ENCODE peak calls at places on chromosome 18, in six cellular contexts. B, E, S, A, X and O are unnamed samples.

GRCh38 chr18:49177812-49178211 is 227.0 kb upstream of the SMAD7 start:
- DNase-seq in B (no peak), E (peak), S (no peak), A (no peak), X (peak), O (peak)

GRCh38 chr18:58861353-58861752 is 3.3 kb upstream of the ZNF532 start:
- DNase-seq in B (no peak), E (no peak), S (peak), A (no peak), X (no peak), O (no peak)

GRCh38 chr18:76709659-76710645 is 112.4 kb upstream of the ZNF236 start:
- DNase-seq in B (peak), E (peak), S (peak), A (peak), X (peak), O (peak)

GRCh38 chr18:57698571-57699276 is 77.1 kb upstream of the NARS1 start:
- DNase-seq in B (no peak), E (peak), S (no peak), A (no peak), X (peak), O (no peak)

GRCh38 chr18:69647695-69648094 is 247.0 kb downstream of the DOK6 start:
- DNase-seq in B (no peak), E (no peak), S (no peak), A (no peak), X (no peak), O (no peak)

GRCh38 chr18:45571714-45572113 is 43.6 kb upstream of the SLC14A2 start:
- DNase-seq in B (no peak), E (peak), S (no peak), A (no peak), X (no peak), O (no peak)

GRCh38 chr18:46624127-46624526 is 32.9 kb downstream of the LOXHD1 start:
- DNase-seq in B (no peak), E (no peak), S (no peak), A (no peak), X (no peak), O (no peak)

GRCh38 chr18:25650201-25650941 is 298.4 kb upstream of the ZNF521 start:
- DNase-seq in B (no peak), E (no peak), S (peak), A (peak), X (peak), O (peak)

GRCh38 chr18:5542393-5543035 is 1.3 kb downstream of the EPB41L3 start:
- DNase-seq in B (no peak), E (no peak), S (peak), A (no peak), X (no peak), O (peak)

GRCh38 chr18:50194623-50195532 is at the start of gene MYO5B:
- DNase-seq in B (peak), E (peak), S (peak), A (no peak), X (no peak), O (no peak)

GRCh38 chr18:46338761-46339160 is 234.6 kb downstream of the HAUS1 start:
- DNase-seq in B (no peak), E (no peak), S (peak), A (no peak), X (no peak), O (no peak)

GRCh38 chr18:59197636-59198035 is 22.3 kb upstream of the GRP start:
- DNase-seq in B (no peak), E (no peak), S (no peak), A (no peak), X (no peak), O (no peak)

GRCh38 chr18:79502785-79503184 is 107.1 kb downstream of the NFATC1 start:
- DNase-seq in B (no peak), E (peak), S (no peak), A (no peak), X (peak), O (no peak)

GRCh38 chr18:63040788-63041410 is 278.7 kb downstream of the BCL2 start:
- DNase-seq in B (no peak), E (peak), S (no peak), A (no peak), X (no peak), O (no peak)

GRCh38 chr18:49612515-49613033 is 50.7 kb downstream of the LIPG start:
- DNase-seq in B (no peak), E (peak), S (peak), A (no peak), X (no peak), O (no peak)

GRCh38 chr18:4433762-4434161 is 21.3 kb downstream of the DLGAP1 start:
- DNase-seq in B (no peak), E (no peak), S (no peak), A (peak), X (no peak), O (no peak)

GRCh38 chr18:77103991-77104521 is 28.5 kb downstream of the MBP start:
- DNase-seq in B (no peak), E (no peak), S (no peak), A (peak), X (peak), O (no peak)

GRCh38 chr18:49174478-49174877 is 223.7 kb upstream of the SMAD7 start:
- DNase-seq in B (no peak), E (peak), S (no peak), A (no peak), X (peak), O (no peak)

GRCh38 chr18:21196426-21196825 is 45.6 kb upstream of the GREB1L start:
- DNase-seq in B (no peak), E (no peak), S (no peak), A (no peak), X (no peak), O (no peak)

GRCh38 chr18:62586781-62587487 is 64.1 kb downstream of the ZCCHC2 start:
- DNase-seq in B (no peak), E (no peak), S (no peak), A (no peak), X (no peak), O (no peak)

GRCh38 chr18:44548291-44549221 is 132.1 kb upstream of the SETBP1 start:
- DNase-seq in B (no peak), E (no peak), S (no peak), A (peak), X (peak), O (peak)

GRCh38 chr18:22609642-22610041 is 191.9 kb upstream of the CTAGE1 start:
- DNase-seq in B (peak), E (peak), S (peak), A (peak), X (peak), O (peak)

GRCh38 chr18:27778441-27778840 is 398.5 kb downstream of the CDH2 start:
- DNase-seq in B (no peak), E (peak), S (peak), A (peak), X (peak), O (no peak)

GRCh38 chr18:54805571-54806334 is 22.5 kb upstream of the RAB27B start:
- DNase-seq in B (no peak), E (peak), S (no peak), A (peak), X (peak), O (peak)

GRCh38 chr18:23668731-23669130 is 6.0 kb upstream of the ANKRD29 start:
- DNase-seq in B (peak), E (no peak), S (no peak), A (no peak), X (no peak), O (no peak)

GRCh38 chr18:23669804-23670203 is 7.1 kb upstream of the ANKRD29 start:
- DNase-seq in B (no peak), E (no peak), S (no peak), A (no peak), X (peak), O (no peak)

GRCh38 chr18:23664674-23665073 is 2.0 kb upstream of the ANKRD29 start:
- DNase-seq in B (no peak), E (no peak), S (no peak), A (no peak), X (no peak), O (no peak)

GRCh38 chr18:23669202-23669766 is 6.6 kb upstream of the ANKRD29 start:
- DNase-seq in B (no peak), E (no peak), S (no peak), A (no peak), X (no peak), O (no peak)

DNA sequence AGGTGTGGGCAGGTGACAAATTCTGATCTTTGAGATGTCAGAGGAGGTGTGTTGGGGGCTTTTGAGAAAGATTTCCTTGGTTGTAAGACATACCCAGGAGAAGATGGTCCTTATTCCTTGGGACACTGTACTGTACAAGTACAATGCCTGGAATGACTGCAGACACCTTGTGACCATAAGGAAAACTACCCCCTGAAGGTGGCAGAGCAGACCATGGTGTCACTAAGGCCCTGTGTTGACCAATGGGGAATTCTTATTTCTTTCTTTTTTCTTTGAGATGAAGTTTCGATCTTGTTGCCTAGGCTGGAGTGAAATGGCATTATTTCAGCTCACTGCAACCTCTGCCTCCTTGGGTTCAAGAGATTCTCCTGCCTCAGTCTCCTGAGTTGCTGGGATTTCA is 4.4 kb upstream of the ANKRD29 start:
- DNase-seq in B (no peak), E (no peak), S (no peak), A (no peak), X (no peak), O (no peak)
- TF ChIP-seq CTCF in B (no peak), E (no peak), S (no peak), A (no peak), X (no peak), O (no peak)

GRCh38 chr18:31773774-31774476 is 13.2 kb upstream of the SLC25A52 start:
- DNase-seq in B (no peak), E (no peak), S (no peak), A (no peak), X (no peak), O (no peak)
- H3K4me3 ChIP-seq in B (no peak), E (no peak), S (no peak), A (no peak), X (no peak), O (no peak)

DNA sequence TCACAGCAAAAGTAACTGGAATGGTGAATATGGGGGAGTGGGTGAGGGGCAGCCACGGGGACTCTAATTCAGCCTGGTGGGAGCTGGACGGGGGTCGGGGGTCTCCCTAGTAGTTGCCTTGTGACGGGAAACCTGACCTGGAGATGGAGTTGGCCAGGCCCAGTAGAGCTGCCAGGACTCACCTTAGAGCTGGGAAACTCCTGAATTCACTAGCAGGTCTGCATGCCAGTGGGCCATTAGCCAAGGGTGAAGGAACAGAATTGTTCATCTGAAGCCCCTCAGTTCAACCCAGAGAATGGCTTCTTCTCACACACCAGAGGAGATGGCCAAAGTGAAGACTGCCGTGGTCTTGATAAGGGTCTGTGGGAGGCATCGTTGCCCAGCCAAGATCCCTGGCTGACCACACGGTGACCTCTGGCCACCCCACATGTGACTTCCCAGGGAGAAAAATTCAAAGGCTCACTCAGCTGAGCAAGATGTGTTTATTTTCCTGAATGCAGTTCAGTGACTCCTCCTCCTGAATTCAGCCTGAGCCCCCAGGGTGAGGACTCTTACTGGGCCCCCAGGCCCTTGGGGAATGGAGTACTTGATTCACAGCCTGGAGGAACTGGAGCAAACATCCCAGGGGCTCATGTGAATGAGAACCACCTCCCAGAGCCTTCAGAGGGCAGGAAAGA is 25.1 kb downstream of the MOCOS start:
- DNase-seq in B (no peak), E (no peak), S (peak), A (no peak), X (peak), O (no peak)
- TF ChIP-seq CTCF in B (no peak), E (no peak), S (peak), A (peak), X (peak), O (no peak)

DNA sequence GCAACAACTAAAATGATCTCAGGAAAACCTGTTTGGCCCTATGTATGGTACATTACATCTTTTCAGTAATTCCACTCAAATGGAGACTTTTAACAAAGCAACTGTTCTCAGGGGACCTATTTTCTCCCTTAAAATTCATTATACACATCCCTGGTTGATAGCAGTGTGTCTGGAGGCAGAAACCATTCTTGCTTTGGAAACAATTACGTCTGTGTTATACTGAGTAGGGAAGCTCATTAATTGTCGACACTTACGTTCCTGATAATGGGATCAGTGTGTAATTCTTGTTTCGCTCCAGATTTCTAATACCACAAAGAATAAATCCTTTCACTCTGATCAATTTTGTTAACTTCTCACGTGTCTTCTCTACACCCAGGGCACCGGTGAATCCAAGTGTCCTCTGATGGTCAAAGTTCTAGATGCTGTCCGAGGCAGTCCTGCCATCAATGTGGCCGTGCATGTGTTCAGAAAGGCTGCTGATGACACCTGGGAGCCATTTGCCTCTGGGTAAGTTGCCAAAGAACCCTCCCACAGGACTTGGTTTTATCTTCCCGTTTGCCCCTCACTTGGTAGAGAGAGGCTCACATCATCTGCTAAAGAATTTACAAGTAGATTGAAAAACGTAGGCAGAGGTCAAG is 962 bp downstream of the TTR start:
- DNase-seq in B (no peak), E (no peak), S (no peak), A (no peak), X (no peak), O (no peak)
- H3K4me3 ChIP-seq in B (no peak), E (no peak), S (no peak), A (no peak), X (no peak), O (no peak)

DNA sequence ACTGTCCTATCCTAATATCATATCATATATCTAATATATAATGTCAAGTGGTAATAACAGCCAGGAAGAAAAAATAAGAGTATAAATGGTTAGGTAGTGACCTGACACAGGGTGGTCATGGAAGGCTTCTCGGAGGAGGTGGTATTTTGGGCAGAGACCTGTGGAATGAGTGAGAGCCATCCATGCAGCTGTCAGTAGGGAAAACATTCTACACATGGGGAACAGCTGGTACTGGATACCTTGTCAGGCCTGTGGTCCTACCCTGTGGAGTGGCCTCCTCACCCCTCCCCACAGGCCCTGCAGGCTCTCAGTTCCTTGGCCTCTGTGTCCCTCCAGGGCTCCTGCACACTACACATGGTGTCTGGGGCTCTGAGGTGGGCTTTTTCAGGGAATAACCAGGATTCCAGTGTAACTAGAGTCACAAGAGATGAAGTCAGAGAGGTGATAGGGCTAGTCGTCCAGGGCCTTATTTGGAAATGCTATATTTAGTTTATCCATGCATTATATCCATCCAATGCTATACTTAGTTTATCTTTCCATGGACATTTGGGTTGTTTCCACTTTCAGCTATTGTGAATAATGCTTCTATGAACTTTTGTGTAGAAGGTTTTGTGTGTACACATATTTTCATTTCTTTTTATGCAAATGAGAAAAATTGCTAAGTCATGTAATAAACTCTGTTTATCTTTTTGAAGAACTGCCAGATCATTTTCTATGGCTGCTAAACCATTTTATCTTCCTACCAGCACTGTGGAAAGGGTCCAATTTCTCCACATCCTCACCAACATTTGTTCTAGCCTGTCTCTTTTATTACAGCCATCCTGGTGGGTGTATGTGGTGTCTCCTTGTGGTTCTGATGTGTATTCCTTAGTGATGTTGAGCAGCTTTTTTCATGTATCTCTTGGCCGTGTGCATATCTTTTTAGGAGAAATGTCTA is 75.6 kb downstream of the TPGS2 start:
- DNase-seq in B (no peak), E (no peak), S (no peak), A (no peak), X (peak), O (no peak)
- TF ChIP-seq CTCF in B (no peak), E (no peak), S (no peak), A (no peak), X (peak), O (no peak)